ENCODE peak calls at places on chromosome 19, in seven cellular contexts. A, U, G, B, H, P and O are unnamed samples.
A peak's percentile ranks its signal among the peaks of the same experiment; 100 is the strongest.

GRCh38 chr19:16951529-16951928 is 62.7 kb downstream of the F2RL3 start:
- DNase-seq in A (no peak), U (no peak), G (no peak), B (no peak), H (no peak), P (no peak), O (no peak)

GRCh38 chr19:43731854-43732253 is 16.0 kb downstream of the IRGC start:
- DNase-seq in A (no peak), U (no peak), G (no peak), B (no peak), H (no peak), P (no peak), O (no peak)

GRCh38 chr19:11479470-11480080 is 1.3 kb downstream of the ELAVL3 start:
- DNase-seq in A (peak; percentile 66), U (no peak), G (no peak), B (no peak), H (no peak), P (peak; percentile 67), O (no peak)

GRCh38 chr19:51726049-51726448 is 2.3 kb upstream of the HAS1 start:
- DNase-seq in A (peak; percentile 39), U (peak; percentile 83), G (peak; percentile 50), B (peak; percentile 87), H (no peak), P (peak; percentile 73), O (peak; percentile 94)

GRCh38 chr19:29785955-29786589 is 25.7 kb upstream of the CCNE1 start:
- DNase-seq in A (no peak), U (no peak), G (no peak), B (no peak), H (no peak), P (no peak), O (no peak)

GRCh38 chr19:35712910-35713845 is 4.6 kb upstream of the KMT2B start:
- DNase-seq in A (no peak), U (no peak), G (no peak), B (no peak), H (no peak), P (peak; percentile 2), O (no peak)

GRCh38 chr19:45142728-45143115 is 18.1 kb downstream of the NKPD1 start:
- DNase-seq in A (no peak), U (no peak), G (no peak), B (peak; percentile 21), H (no peak), P (no peak), O (no peak)

GRCh38 chr19:2315818-2316353 is 7.9 kb upstream of the LINGO3 start:
- DNase-seq in A (peak; percentile 59), U (no peak), G (no peak), B (peak; percentile 62), H (no peak), P (peak; percentile 71), O (no peak)

GRCh38 chr19:10420444-10421239 is at the start of gene PDE4A:
- DNase-seq in A (no peak), U (no peak), G (no peak), B (no peak), H (no peak), P (peak; percentile 45), O (no peak)

GRCh38 chr19:38004100-38004504 is 97.1 kb downstream of the SIPA1L3 start:
- DNase-seq in A (no peak), U (no peak), G (no peak), B (no peak), H (no peak), P (no peak), O (no peak)

GRCh38 chr19:3095375-3096191 is 1.4 kb downstream of the GNA11 start:
- DNase-seq in A (peak; percentile 63), U (peak; percentile 77), G (no peak), B (no peak), H (no peak), P (peak; percentile 64), O (no peak)

GRCh38 chr19:18496167-18496979 is 25.5 kb downstream of the ELL start:
- DNase-seq in A (peak; percentile 60), U (no peak), G (no peak), B (peak; percentile 27), H (no peak), P (no peak), O (no peak)

GRCh38 chr19:13060233-13060963 is 42.3 kb downstream of the LYL1 start:
- DNase-seq in A (peak; percentile 55), U (peak; percentile 87), G (peak; percentile 65), B (peak; percentile 54), H (no peak), P (no peak), O (no peak)

GRCh38 chr19:18501832-18502231 is 20.0 kb downstream of the ELL start:
- DNase-seq in A (no peak), U (peak; percentile 84), G (no peak), B (no peak), H (no peak), P (no peak), O (no peak)

GRCh38 chr19:33062902-33063301 is 1.8 kb downstream of the RHPN2 start:
- DNase-seq in A (no peak), U (no peak), G (no peak), B (no peak), H (no peak), P (no peak), O (no peak)
- H3K4me3 ChIP-seq in A (peak overlapping the region; percentile 76), U (no peak overlapping the region), G (no peak overlapping the region), B (no peak overlapping the region), H (no peak overlapping the region), P (peak overlapping the region; percentile 79), O (no peak overlapping the region)

GRCh38 chr19:6530385-6531162 is at the start of gene TNFSF9:
- DNase-seq in A (peak; percentile 96), U (peak; percentile 95), G (peak; percentile 80), B (peak; percentile 90), H (peak; percentile 10), P (peak; percentile 94), O (peak; percentile 98)
- H3K4me3 ChIP-seq in A (peak within 1 kb of the TSS; percentile 47), U (no peak within 1 kb of the TSS), G (peak within 1 kb of the TSS; percentile 37), B (peak within 1 kb of the TSS; percentile 96), H (peak within 1 kb of the TSS; percentile 71), P (peak within 1 kb of the TSS; percentile 33), O (peak within 1 kb of the TSS; percentile 26)

GRCh38 chr19:48714759-48715261 is 4.7 kb downstream of the MAMSTR start:
- DNase-seq in A (peak; percentile 62), U (no peak), G (no peak), B (no peak), H (no peak), P (no peak), O (no peak)
- H3K4me3 ChIP-seq in A (peak overlapping the region; percentile 32), U (no peak overlapping the region), G (peak overlapping the region; percentile 39), B (peak overlapping the region; percentile 69), H (peak overlapping the region; percentile 63), P (peak overlapping the region; percentile 17), O (peak overlapping the region; percentile 15)

GRCh38 chr19:21094347-21095025 is 12.5 kb downstream of the ZNF714 start:
- DNase-seq in A (no peak), U (no peak), G (no peak), B (no peak), H (no peak), P (no peak), O (no peak)

GRCh38 chr19:21087871-21088270 is 5.9 kb downstream of the ZNF714 start:
- DNase-seq in A (no peak), U (no peak), G (no peak), B (no peak), H (no peak), P (no peak), O (no peak)

GRCh38 chr19:21092107-21092506 is 10.1 kb downstream of the ZNF714 start:
- DNase-seq in A (no peak), U (no peak), G (no peak), B (peak; percentile 20), H (no peak), P (peak; percentile 6), O (no peak)
- H3K4me3 ChIP-seq in A (no peak overlapping the region), U (no peak overlapping the region), G (no peak overlapping the region), B (no peak overlapping the region), H (no peak overlapping the region), P (no peak overlapping the region), O (no peak overlapping the region)

GRCh38 chr19:1236566-1236965 is 1.2 kb downstream of the CBARP start:
- DNase-seq in A (no peak), U (no peak), G (no peak), B (no peak), H (no peak), P (no peak), O (no peak)
- H3K4me3 ChIP-seq in A (peak overlapping the region; percentile 35), U (peak overlapping the region; percentile 9), G (peak overlapping the region; percentile 49), B (peak overlapping the region; percentile 76), H (peak overlapping the region; percentile 74), P (peak overlapping the region; percentile 97), O (no peak overlapping the region)

GRCh38 chr19:39037194-39037593 is 4.8 kb upstream of the FBXO27 start:
- DNase-seq in A (no peak), U (no peak), G (no peak), B (no peak), H (no peak), P (no peak), O (no peak)

GRCh38 chr19:39032164-39032918 is at the start of gene FBXO27:
- DNase-seq in A (peak; percentile 21), U (peak; percentile 81), G (no peak), B (no peak), H (no peak), P (peak; percentile 35), O (peak; percentile 87)

GRCh38 chr19:39038098-39038497 is 5.7 kb upstream of the FBXO27 start:
- DNase-seq in A (no peak), U (no peak), G (peak; percentile 18), B (peak; percentile 50), H (no peak), P (peak; percentile 74), O (peak; percentile 33)
- H3K4me3 ChIP-seq in A (no peak overlapping the region), U (no peak overlapping the region), G (no peak overlapping the region), B (no peak overlapping the region), H (no peak overlapping the region), P (no peak overlapping the region), O (no peak overlapping the region)

GRCh38 chr19:5805465-5806132 is 732 bp downstream of the NRTN start:
- DNase-seq in A (peak; percentile 79), U (no peak), G (no peak), B (peak; percentile 24), H (no peak), P (peak; percentile 92), O (peak; percentile 93)
- H3K4me3 ChIP-seq in A (peak overlapping the region; percentile 19), U (no peak overlapping the region), G (no peak overlapping the region), B (no peak overlapping the region), H (no peak overlapping the region), P (peak overlapping the region; percentile 16), O (no peak overlapping the region)